ENCODE peak calls at places on chromosomes 13 and 19, in eight cellular contexts. I, V, T, J, L, A, D and C are unnamed samples. For H3K4me1 and H3K27me3, the result is how much of the 10 kb centered on the place peaks cover.

GRCh38 chr19:4267101-4267900 is 11.8 kb upstream of the SHD start:
- DNase-seq in I (peak), T (peak), A (peak), L (no peak), D (peak), V (no peak), J (peak), C (peak)

GRCh38 chr19:28793391-28794168 is 419.4 kb downstream of the UQCRFS1 start:
- DNase-seq in D (peak), T (no peak), J (no peak), V (no peak), I (no peak), A (no peak), L (no peak), C (no peak)

GRCh38 chr19:38319421-38320258 is at the start of gene KCNK6:
- DNase-seq in T (no peak), V (peak), I (peak), J (peak), A (peak), L (peak), D (peak), C (peak)

GRCh38 chr19:46963093-46963734 is 56.4 kb upstream of the NPAS1 start:
- DNase-seq in T (no peak), I (no peak), J (no peak), D (no peak), L (no peak), A (no peak), V (no peak), C (no peak)

GRCh38 chr19:55311797-55312196 is 13.3 kb downstream of the TMEM150B start:
- DNase-seq in V (no peak), J (no peak), L (no peak), D (no peak), T (no peak), A (no peak), I (no peak), C (no peak)

GRCh38 chr19:58563823-58564222 is 5.4 kb upstream of the UBE2M start:
- DNase-seq in T (no peak), I (no peak), A (no peak), J (no peak), V (no peak), L (no peak), D (peak), C (no peak)

GRCh38 chr13:50519866-50520265 is 323.6 kb downstream of the DLEU7 start:
- DNase-seq in I (no peak), A (no peak), L (no peak), D (no peak), T (no peak), V (no peak), J (no peak), C (no peak)

GRCh38 chr13:97348569-97349100 is 85.3 kb upstream of the RAP2A start:
- DNase-seq in D (no peak), V (no peak), I (no peak), A (no peak), T (no peak), J (no peak), L (no peak), C (no peak)

GRCh38 chr13:46893820-46894533 is 2.9 kb downstream of the HTR2A start:
- DNase-seq in I (peak), T (peak), D (peak), J (peak), V (peak), A (peak), L (peak), C (peak)

GRCh38 chr13:94121686-94122085 is 357.8 kb downstream of the DCT start:
- DNase-seq in T (no peak), A (no peak), I (no peak), D (no peak), L (no peak), V (no peak), J (no peak), C (no peak)

GRCh38 chr19:5775668-5776309 is 8.8 kb downstream of the PRR22 start:
- DNase-seq in J (no peak), D (no peak), L (no peak), V (no peak), T (no peak), I (no peak), A (no peak), C (no peak)

GRCh38 chr13:111629933-111630332 is 309.5 kb downstream of the TEX29 start:
- DNase-seq in L (no peak), T (no peak), A (no peak), V (no peak), D (no peak), I (no peak), J (no peak), C (no peak)

GRCh38 chr13:39376088-39376487 is 226.9 kb downstream of the LHFPL6 start:
- DNase-seq in A (no peak), D (no peak), I (no peak), J (no peak), V (no peak), L (no peak), T (no peak), C (no peak)

GRCh38 chr19:14775855-14776254 is 2.5 kb downstream of the ADGRE2 start:
- DNase-seq in A (peak), I (no peak), D (peak), V (no peak), L (peak), T (no peak), J (peak), C (no peak)

GRCh38 chr19:4208385-4209094 is 20.8 kb upstream of the EBI3 start:
- DNase-seq in L (no peak), T (no peak), I (no peak), A (no peak), J (no peak), V (no peak), D (no peak), C (no peak)

GRCh38 chr13:45773236-45773635 is 71.1 kb downstream of the CBY2 start:
- DNase-seq in L (no peak), J (no peak), A (no peak), I (no peak), V (no peak), D (no peak), T (no peak), C (no peak)

GRCh38 chr13:70249332-70250064 is 141.2 kb upstream of the KLHL1 start:
- DNase-seq in V (no peak), D (no peak), J (no peak), A (no peak), T (no peak), I (no peak), L (no peak), C (peak)

GRCh38 chr19:4067396-4068057 is 828 bp upstream of the ZBTB7A start:
- DNase-seq in I (peak), A (no peak), J (no peak), L (no peak), T (no peak), D (no peak), V (no peak), C (no peak)

GRCh38 chr13:49869514-49869913 is 66.6 kb downstream of the SPRYD7 start:
- DNase-seq in V (no peak), J (no peak), D (no peak), I (no peak), T (no peak), L (no peak), A (no peak), C (peak)

GRCh38 chr13:110106726-110107125 is 200.2 kb downstream of the COL4A1 start:
- DNase-seq in J (no peak), A (no peak), V (peak), L (peak), I (no peak), D (peak), T (no peak), C (no peak)

GRCh38 chr13:93039131-93039530 is 187.5 kb upstream of the GPC6 start:
- DNase-seq in J (no peak), L (no peak), T (no peak), A (no peak), V (no peak), D (no peak), I (no peak), C (no peak)

GRCh38 chr19:13012690-13013608 is 17.7 kb downstream of the NFIX start:
- DNase-seq in V (peak), I (peak), T (peak), L (no peak), D (peak), A (no peak), J (peak), C (no peak)

GRCh38 chr13:96958286-96958891 is 35.9 kb downstream of the OXGR1 start:
- DNase-seq in A (peak), I (no peak), J (no peak), V (no peak), T (no peak), D (no peak), L (no peak), C (peak)

GRCh38 chr19:14114854-14115253 is 2.7 kb downstream of the PRKACA start:
- DNase-seq in D (peak), V (no peak), J (peak), L (peak), A (peak), T (no peak), I (peak), C (peak)

GRCh38 chr19:56856822-56857221 is 16.3 kb upstream of the PEG3 start:
- DNase-seq in V (no peak), L (no peak), A (no peak), J (no peak), T (no peak), D (no peak), I (no peak), C (no peak)

GRCh38 chr13:57629391-57629804 is 2.1 kb upstream of the PCDH17 start:
- DNase-seq in V (peak), L (peak), T (peak), A (no peak), I (no peak), J (no peak), D (no peak), C (no peak)

GRCh38 chr19:54307389-54307788 is 5.6 kb downstream of the LILRA5 start:
- DNase-seq in J (no peak), D (no peak), L (no peak), V (no peak), A (peak), T (no peak), I (no peak), C (no peak)

GRCh38 chr19:38467541-38468525 is 34.3 kb downstream of the RYR1 start:
- DNase-seq in I (no peak), T (no peak), D (no peak), L (no peak), V (no peak), J (no peak), A (no peak), C (no peak)

GRCh38 chr13:70747305-70747704 is 639.1 kb upstream of the KLHL1 start:
- DNase-seq in L (no peak), T (no peak), D (no peak), J (no peak), A (no peak), I (no peak), V (no peak), C (no peak)

GRCh38 chr13:44470623-44471562 is 97.3 kb downstream of the SERP2 start:
- DNase-seq in T (no peak), A (no peak), V (no peak), J (no peak), L (no peak), D (no peak), I (no peak), C (no peak)

GRCh38 chr13:27679396-27679795 is 57.7 kb downstream of the POLR1D start:
- DNase-seq in I (no peak), A (no peak), V (no peak), D (no peak), L (no peak), J (no peak), T (no peak), C (no peak)

GRCh38 chr13:101474419-101474957 is 22.0 kb downstream of the ITGBL1 start:
- DNase-seq in J (no peak), L (no peak), I (no peak), V (peak), A (no peak), T (no peak), D (no peak), C (no peak)

GRCh38 chr19:19403373-19403901 is 2.0 kb upstream of the GATAD2A start:
- DNase-seq in J (no peak), A (no peak), T (peak), V (no peak), D (no peak), I (peak), L (no peak), C (no peak)

GRCh38 chr13:30520571-30520970 is 54.8 kb upstream of the HMGB1 start:
- DNase-seq in I (no peak), D (no peak), V (no peak), T (no peak), J (no peak), L (no peak), A (no peak), C (no peak)

GRCh38 chr13:51147732-51148131 is 36.7 kb upstream of the C13orf42 start:
- DNase-seq in A (no peak), L (no peak), V (no peak), D (no peak), I (no peak), J (no peak), T (no peak), C (no peak)

GRCh38 chr19:43532571-43532961 is 422 bp upstream of the ZNF575 start:
- DNase-seq in T (peak), L (peak), I (no peak), V (peak), J (peak), D (no peak), A (peak), C (peak)

GRCh38 chr13:92303428-92303827 is 905.0 kb downstream of the GPC5 start:
- DNase-seq in J (no peak), T (no peak), I (no peak), L (no peak), A (no peak), V (no peak), D (no peak), C (no peak)

GRCh38 chr19:11054200-11054599 is 35.1 kb upstream of the LDLR start:
- DNase-seq in T (no peak), I (no peak), L (no peak), V (no peak), D (no peak), A (no peak), J (no peak), C (no peak)

GRCh38 chr19:11054628-11055027 is 34.6 kb upstream of the LDLR start:
- DNase-seq in V (no peak), A (no peak), I (no peak), D (no peak), L (no peak), T (no peak), J (no peak), C (no peak)

GRCh38 chr19:11047856-11048255 is 41.4 kb upstream of the LDLR start:
- DNase-seq in I (no peak), L (no peak), A (no peak), D (no peak), V (no peak), J (no peak), T (no peak), C (no peak)

GRCh38 chr19:11050323-11051114 is 38.7 kb upstream of the LDLR start:
- DNase-seq in L (no peak), A (no peak), V (no peak), J (no peak), D (no peak), T (no peak), I (no peak), C (no peak)

GRCh38 chr19:11052391-11052790 is 36.9 kb upstream of the LDLR start:
- DNase-seq in A (no peak), V (no peak), L (no peak), I (no peak), D (no peak), J (no peak), T (no peak), C (no peak)
- TF ChIP-seq CTCF in A (no peak), V (no peak), L (no peak), I (no peak), D (no peak), J (no peak), T (no peak), C (no peak)

GRCh38 chr13:23628250-23628649 is 58.0 kb downstream of the TNFRSF19 start:
- DNase-seq in A (no peak), J (no peak), I (no peak), V (no peak), D (no peak), T (no peak), L (no peak), C (no peak)

GRCh38 chr13:23628765-23629565 is 58.8 kb downstream of the TNFRSF19 start:
- DNase-seq in T (no peak), J (no peak), L (no peak), V (no peak), A (no peak), D (no peak), I (no peak), C (no peak)

GRCh38 chr13:23631676-23632622 is 61.7 kb downstream of the TNFRSF19 start:
- DNase-seq in I (no peak), T (no peak), A (no peak), J (no peak), D (no peak), L (no peak), V (no peak), C (no peak)

GRCh38 chr13:23630349-23631093 is 60.3 kb downstream of the TNFRSF19 start:
- DNase-seq in J (no peak), L (no peak), V (no peak), D (no peak), I (no peak), A (no peak), T (no peak), C (peak)

GRCh38 chr13:23629566-23630272 is 59.5 kb downstream of the TNFRSF19 start:
- DNase-seq in A (no peak), I (no peak), D (no peak), L (no peak), V (no peak), J (no peak), T (no peak), C (peak)
- H3K4me1 ChIP-seq in A (under half), I (under half), D (half or more), L (under half), V (under half), J (under half), T (under half), C (half or more)

GRCh38 chr13:99045396-99045795 is 67.5 kb upstream of the DOCK9 start:
- DNase-seq in I (no peak), L (no peak), T (no peak), J (no peak), A (no peak), V (no peak), D (no peak), C (no peak)

GRCh38 chr13:99042851-99043250 is 65.0 kb upstream of the DOCK9 start:
- DNase-seq in D (no peak), A (no peak), T (no peak), V (no peak), I (no peak), L (no peak), J (no peak), C (no peak)

GRCh38 chr13:99046851-99047250 is 69.0 kb upstream of the DOCK9 start:
- DNase-seq in J (no peak), A (no peak), I (no peak), T (no peak), L (no peak), D (no peak), V (no peak), C (no peak)

GRCh38 chr13:99043700-99044300 is 65.9 kb upstream of the DOCK9 start:
- DNase-seq in I (no peak), L (no peak), D (no peak), A (no peak), V (no peak), J (no peak), T (no peak), C (no peak)

GRCh38 chr13:99044764-99045163 is 66.9 kb upstream of the DOCK9 start:
- DNase-seq in L (no peak), A (no peak), T (no peak), J (no peak), D (no peak), I (no peak), V (no peak), C (no peak)
- H3K27me3 ChIP-seq in L (under half), A (under half), T (under half), J (under half), D (under half), I (under half), V (under half), C (under half)

GRCh38 chr19:32324631-32325215 is 20.7 kb upstream of the ZNF507 start:
- DNase-seq in A (no peak), I (no peak), V (no peak), T (no peak), J (no peak), L (no peak), D (no peak), C (no peak)

GRCh38 chr19:32318884-32319520 is 26.4 kb upstream of the ZNF507 start:
- DNase-seq in D (no peak), J (no peak), A (no peak), T (no peak), L (no peak), V (no peak), I (no peak), C (peak)

GRCh38 chr19:32317045-32317444 is 28.4 kb upstream of the ZNF507 start:
- DNase-seq in D (no peak), A (no peak), I (no peak), L (no peak), J (no peak), V (no peak), T (no peak), C (no peak)

GRCh38 chr19:32322541-32322940 is 22.9 kb upstream of the ZNF507 start:
- DNase-seq in T (no peak), L (no peak), V (no peak), D (no peak), J (no peak), A (no peak), I (no peak), C (no peak)
- TF ChIP-seq CTCF in T (no peak), L (no peak), V (no peak), D (no peak), J (no peak), A (no peak), I (no peak), C (no peak)

DNA sequence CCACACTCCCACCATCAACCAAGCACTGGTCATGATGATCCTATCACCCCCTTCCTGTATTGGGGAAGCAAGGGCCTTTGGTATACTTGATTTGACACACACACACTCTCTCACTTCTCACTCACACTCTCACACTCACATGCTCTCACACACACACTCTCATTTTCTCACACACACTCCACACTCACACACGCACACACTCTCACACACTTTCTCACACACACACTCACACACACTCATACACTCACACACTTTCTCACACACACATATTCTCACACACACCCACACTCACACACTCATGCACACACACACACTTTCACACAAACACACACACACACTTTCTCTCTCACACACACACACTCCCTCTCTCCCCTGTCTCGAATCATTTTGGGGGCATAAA is 8.6 kb downstream of the RGCC start:
- DNase-seq in D (no peak), L (no peak), T (no peak), A (no peak), V (no peak), I (no peak), J (no peak), C (no peak)
- H3K4me1 ChIP-seq in D (half or more), L (half or more), T (under half), A (under half), V (under half), I (under half), J (half or more), C (under half)

DNA sequence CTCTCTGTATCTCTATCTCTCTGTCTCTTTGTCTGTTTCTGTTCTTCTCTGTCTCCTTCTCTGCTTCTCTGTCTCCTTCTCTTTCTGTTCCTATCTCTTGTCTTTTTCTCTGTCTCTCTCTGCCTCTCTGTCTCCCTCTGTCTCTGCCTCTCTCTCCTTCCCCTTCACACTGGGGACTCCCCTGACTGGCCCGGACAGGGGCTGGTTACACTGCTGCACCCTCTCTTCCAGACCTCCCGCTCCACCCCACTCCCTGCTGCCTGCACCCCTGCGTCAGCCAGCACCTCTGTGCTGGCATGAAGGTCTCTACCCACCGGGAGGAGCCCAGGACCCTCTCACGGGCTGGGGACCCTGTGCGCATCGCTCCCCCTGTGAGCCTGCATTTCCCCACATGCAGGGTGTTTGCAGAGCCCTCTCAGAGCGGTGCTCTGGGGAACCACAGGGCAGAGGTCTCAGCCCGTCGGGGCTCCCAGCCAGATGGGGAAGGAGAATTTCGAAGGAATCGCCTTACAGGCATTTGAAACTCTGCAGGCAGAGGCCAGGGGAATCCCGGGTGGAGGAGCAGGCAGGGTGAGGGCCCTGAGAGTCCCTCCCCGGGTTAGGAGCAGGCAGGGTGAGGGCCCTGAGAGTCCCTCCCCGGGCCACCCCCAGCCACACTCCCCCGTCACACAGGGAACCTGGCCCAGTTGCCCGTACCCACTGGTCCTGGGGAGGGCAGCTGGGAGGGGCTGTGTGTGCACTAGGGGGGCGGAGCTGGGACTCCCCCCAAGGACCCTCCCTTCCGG is 16.1 kb upstream of the TCF3 start:
- DNase-seq in J (no peak), I (no peak), D (no peak), T (no peak), L (no peak), A (no peak), V (no peak), C (peak)
- H3K27me3 ChIP-seq in J (under half), I (under half), D (half or more), T (under half), L (half or more), A (under half), V (under half), C (under half)